ENCODE peak calls at places on chromosomes 11 and 22, in four cellular contexts. One of them, this sample, is unnamed.

GRCh38 chr22:21443735-21444421 is 23.3 kb upstream of the TMEM191C start:
- DNase-seq in upper lobe of right lung: peak
- DNase-seq in iPS DF 6.9: no peak
- DNase-seq in HCT116: no peak
- DNase-seq in this sample: no peak

GRCh38 chr22:50338860-50339462 is 4.2 kb upstream of the PPP6R2 start:
- DNase-seq in upper lobe of right lung: no peak
- DNase-seq in iPS DF 6.9: no peak
- DNase-seq in HCT116: no peak
- DNase-seq in this sample: no peak

GRCh38 chr11:77821349-77821851 is 456 bp downstream of the AAMDC start:
- DNase-seq in upper lobe of right lung: peak
- DNase-seq in iPS DF 6.9: no peak
- DNase-seq in HCT116: no peak
- DNase-seq in this sample: peak

GRCh38 chr22:41619979-41620645 is 731 bp downstream of the DESI1 start:
- DNase-seq in upper lobe of right lung: peak
- DNase-seq in iPS DF 6.9: no peak
- DNase-seq in HCT116: no peak
- DNase-seq in this sample: peak

GRCh38 chr11:1968454-1968995 is 21.4 kb downstream of the MRPL23 start:
- DNase-seq in upper lobe of right lung: no peak
- DNase-seq in iPS DF 6.9: no peak
- DNase-seq in HCT116: no peak
- DNase-seq in this sample: no peak

GRCh38 chr11:103091441-103091809 is 535 bp downstream of the DCUN1D5 start:
- DNase-seq in upper lobe of right lung: peak
- DNase-seq in iPS DF 6.9: no peak
- DNase-seq in HCT116: no peak
- DNase-seq in this sample: peak

GRCh38 chr11:45885274-45885920 is at the start of gene MAPK8IP1:
- DNase-seq in upper lobe of right lung: no peak
- DNase-seq in iPS DF 6.9: no peak
- DNase-seq in HCT116: no peak
- DNase-seq in this sample: peak

GRCh38 chr11:122900803-122901202 is 18.2 kb downstream of the JHY start:
- DNase-seq in upper lobe of right lung: no peak
- DNase-seq in iPS DF 6.9: no peak
- DNase-seq in HCT116: no peak
- DNase-seq in this sample: no peak

GRCh38 chr22:36107436-36107835 is 53.1 kb downstream of the APOL3 start:
- DNase-seq in upper lobe of right lung: no peak
- DNase-seq in iPS DF 6.9: no peak
- DNase-seq in HCT116: no peak
- DNase-seq in this sample: no peak

GRCh38 chr11:125084057-125084416 is 20.9 kb downstream of the SLC37A2 start:
- DNase-seq in upper lobe of right lung: peak
- DNase-seq in iPS DF 6.9: no peak
- DNase-seq in HCT116: no peak
- DNase-seq in this sample: no peak

GRCh38 chr22:41048791-41049717 is 43.3 kb upstream of the EP300 start:
- DNase-seq in upper lobe of right lung: peak
- DNase-seq in iPS DF 6.9: no peak
- DNase-seq in HCT116: no peak
- DNase-seq in this sample: peak

GRCh38 chr11:1987024-1987423 is 10.6 kb downstream of the H19 start:
- DNase-seq in upper lobe of right lung: no peak
- DNase-seq in iPS DF 6.9: no peak
- DNase-seq in HCT116: no peak
- DNase-seq in this sample: no peak

GRCh38 chr11:35097814-35098213 is 41.2 kb upstream of the CD44 start:
- DNase-seq in upper lobe of right lung: no peak
- DNase-seq in iPS DF 6.9: no peak
- DNase-seq in HCT116: no peak
- DNase-seq in this sample: no peak
- H3K27ac ChIP-seq in upper lobe of right lung: no peak
- H3K27ac ChIP-seq in iPS DF 6.9: no peak
- H3K27ac ChIP-seq in HCT116: no peak
- H3K27ac ChIP-seq in this sample: no peak

DNA sequence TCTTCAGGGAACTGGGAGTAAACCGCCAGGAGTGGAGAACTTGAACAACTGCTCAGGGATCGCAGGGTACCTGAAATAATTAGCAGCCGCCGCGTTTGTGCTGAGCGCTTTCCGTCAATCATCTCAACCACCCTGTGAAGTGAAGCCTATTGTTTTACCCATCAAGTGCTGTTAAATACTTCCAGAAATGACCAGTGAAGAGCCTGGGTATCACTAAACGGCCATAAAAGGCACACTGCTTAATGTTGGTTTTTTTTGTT is 1.1 kb downstream of the CD59 start:
- DNase-seq in upper lobe of right lung: no peak
- DNase-seq in iPS DF 6.9: no peak
- DNase-seq in HCT116: no peak
- DNase-seq in this sample: no peak
- H3K27ac ChIP-seq in upper lobe of right lung: peak
- H3K27ac ChIP-seq in iPS DF 6.9: no peak
- H3K27ac ChIP-seq in HCT116: peak
- H3K27ac ChIP-seq in this sample: no peak

DNA sequence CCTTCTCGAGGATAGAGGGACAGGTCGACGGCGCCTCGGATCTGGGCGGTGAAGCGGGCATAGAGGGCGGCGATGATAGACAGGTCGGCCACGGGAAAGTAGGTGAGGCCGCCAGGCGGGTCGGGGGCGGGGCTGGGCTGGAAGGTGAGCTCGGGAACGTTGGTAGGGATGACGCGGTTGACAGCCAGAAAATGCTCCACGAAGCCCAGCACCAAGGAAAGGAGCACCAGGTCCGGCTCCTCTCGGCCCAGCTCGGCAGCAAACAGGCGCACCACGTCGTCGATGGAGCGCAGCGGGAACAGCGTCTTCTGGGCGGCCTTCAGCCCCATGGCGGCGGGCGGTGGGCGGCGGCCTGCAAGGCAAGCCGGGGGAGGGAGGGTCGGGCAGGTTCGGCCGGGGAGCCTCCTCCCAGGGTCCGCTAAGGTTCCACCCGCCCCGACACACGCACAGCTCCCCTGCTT is 540 bp downstream of the MEN1 start:
- DNase-seq in upper lobe of right lung: no peak
- DNase-seq in iPS DF 6.9: no peak
- DNase-seq in HCT116: peak
- DNase-seq in this sample: peak
- H3K27ac ChIP-seq in upper lobe of right lung: peak
- H3K27ac ChIP-seq in iPS DF 6.9: no peak
- H3K27ac ChIP-seq in HCT116: peak
- H3K27ac ChIP-seq in this sample: peak

GRCh38 chr22:47421846-47422245 is 659.4 kb downstream of the TBC1D22A start:
- DNase-seq in upper lobe of right lung: no peak
- DNase-seq in iPS DF 6.9: no peak
- DNase-seq in HCT116: no peak
- DNase-seq in this sample: no peak

GRCh38 chr22:47420211-47420610 is 657.8 kb downstream of the TBC1D22A start:
- DNase-seq in upper lobe of right lung: no peak
- DNase-seq in iPS DF 6.9: no peak
- DNase-seq in HCT116: no peak
- DNase-seq in this sample: no peak

GRCh38 chr22:47423266-47423665 is 660.8 kb downstream of the TBC1D22A start:
- DNase-seq in upper lobe of right lung: no peak
- DNase-seq in iPS DF 6.9: no peak
- DNase-seq in HCT116: no peak
- DNase-seq in this sample: no peak

GRCh38 chr22:47422736-47423135 is 660.3 kb downstream of the TBC1D22A start:
- DNase-seq in upper lobe of right lung: no peak
- DNase-seq in iPS DF 6.9: no peak
- DNase-seq in HCT116: no peak
- DNase-seq in this sample: no peak

GRCh38 chr22:47423861-47424820 is 661.7 kb downstream of the TBC1D22A start:
- DNase-seq in upper lobe of right lung: no peak
- DNase-seq in iPS DF 6.9: no peak
- DNase-seq in HCT116: no peak
- DNase-seq in this sample: no peak
- H3K27ac ChIP-seq in upper lobe of right lung: no peak
- H3K27ac ChIP-seq in iPS DF 6.9: no peak
- H3K27ac ChIP-seq in HCT116: no peak
- H3K27ac ChIP-seq in this sample: no peak

GRCh38 chr11:44828296-44828695 is 101.5 kb downstream of the TSPAN18 start:
- DNase-seq in upper lobe of right lung: no peak
- DNase-seq in iPS DF 6.9: no peak
- DNase-seq in HCT116: no peak
- DNase-seq in this sample: no peak
- H3K27ac ChIP-seq in upper lobe of right lung: no peak
- H3K27ac ChIP-seq in iPS DF 6.9: no peak
- H3K27ac ChIP-seq in HCT116: no peak
- H3K27ac ChIP-seq in this sample: no peak

GRCh38 chr11:93807980-93808379 is 23.9 kb downstream of the MED17 start:
- DNase-seq in upper lobe of right lung: no peak
- DNase-seq in iPS DF 6.9: no peak
- DNase-seq in HCT116: no peak
- DNase-seq in this sample: no peak

GRCh38 chr11:93814966-93815633 is 31.0 kb downstream of the MED17 start:
- DNase-seq in upper lobe of right lung: no peak
- DNase-seq in iPS DF 6.9: no peak
- DNase-seq in HCT116: no peak
- DNase-seq in this sample: no peak

GRCh38 chr11:93817426-93818348 is 32.7 kb downstream of the VSTM5 start:
- DNase-seq in upper lobe of right lung: no peak
- DNase-seq in iPS DF 6.9: no peak
- DNase-seq in HCT116: no peak
- DNase-seq in this sample: no peak

GRCh38 chr11:93813974-93814373 is 29.9 kb downstream of the MED17 start:
- DNase-seq in upper lobe of right lung: no peak
- DNase-seq in iPS DF 6.9: no peak
- DNase-seq in HCT116: no peak
- DNase-seq in this sample: no peak
- H3K27ac ChIP-seq in upper lobe of right lung: no peak
- H3K27ac ChIP-seq in iPS DF 6.9: no peak
- H3K27ac ChIP-seq in HCT116: no peak
- H3K27ac ChIP-seq in this sample: no peak

This sample was measured in small intestine.